ENCODE peak calls at places on chromosomes 6 and 20, in eight cellular contexts. One of them, this sample, is unnamed.

GRCh38 chr20:1467355-1468116 is 887 bp upstream of the NSFL1C start:
- DNase-seq in thyroid gland: peak; percentile 7
- DNase-seq in stimulated activated CD4-positive, alpha-beta T cell treated with anti-CD3 and anti-CD28 coated beads, TNF-alpha, amount 100 ng/mL, for 24 hours: no peak
- DNase-seq in Jurkat, Clone E6-1: no peak
- DNase-seq in left ventricle myocardium inferior: no peak
- DNase-seq in activated T-helper 1 cell treated with anti-CD3 and anti-CD28 coated beads, Interleukin-2, amount 50 U/mL, for 16 hours: no peak
- DNase-seq in A673: no peak
- DNase-seq in lung microvascular endothelial cell: no peak
- DNase-seq in this sample: no peak

GRCh38 chr6:30194797-30195690 is 18.2 kb downstream of the TRIM26 start:
- DNase-seq in thyroid gland: no peak
- DNase-seq in stimulated activated CD4-positive, alpha-beta T cell treated with anti-CD3 and anti-CD28 coated beads, TNF-alpha, amount 100 ng/mL, for 24 hours: no peak
- DNase-seq in Jurkat, Clone E6-1: no peak
- DNase-seq in left ventricle myocardium inferior: no peak
- DNase-seq in activated T-helper 1 cell treated with anti-CD3 and anti-CD28 coated beads, Interleukin-2, amount 50 U/mL, for 16 hours: no peak
- DNase-seq in A673: no peak
- DNase-seq in lung microvascular endothelial cell: no peak
- DNase-seq in this sample: no peak

GRCh38 chr6:89944826-89945407 is 50.6 kb downstream of the GJA10 start:
- DNase-seq in thyroid gland: no peak
- DNase-seq in stimulated activated CD4-positive, alpha-beta T cell treated with anti-CD3 and anti-CD28 coated beads, TNF-alpha, amount 100 ng/mL, for 24 hours: no peak
- DNase-seq in Jurkat, Clone E6-1: peak; percentile 52
- DNase-seq in left ventricle myocardium inferior: no peak
- DNase-seq in activated T-helper 1 cell treated with anti-CD3 and anti-CD28 coated beads, Interleukin-2, amount 50 U/mL, for 16 hours: no peak
- DNase-seq in A673: peak; percentile 47
- DNase-seq in lung microvascular endothelial cell: no peak
- DNase-seq in this sample: no peak

GRCh38 chr6:154448448-154449096 is 61.9 kb downstream of the CNKSR3 start:
- DNase-seq in thyroid gland: no peak
- DNase-seq in stimulated activated CD4-positive, alpha-beta T cell treated with anti-CD3 and anti-CD28 coated beads, TNF-alpha, amount 100 ng/mL, for 24 hours: no peak
- DNase-seq in Jurkat, Clone E6-1: no peak
- DNase-seq in left ventricle myocardium inferior: no peak
- DNase-seq in activated T-helper 1 cell treated with anti-CD3 and anti-CD28 coated beads, Interleukin-2, amount 50 U/mL, for 16 hours: no peak
- DNase-seq in A673: peak; percentile 38
- DNase-seq in lung microvascular endothelial cell: peak; percentile 89
- DNase-seq in this sample: no peak

GRCh38 chr20:25353754-25354705 is 36.6 kb downstream of the ABHD12 start:
- DNase-seq in thyroid gland: no peak
- DNase-seq in stimulated activated CD4-positive, alpha-beta T cell treated with anti-CD3 and anti-CD28 coated beads, TNF-alpha, amount 100 ng/mL, for 24 hours: no peak
- DNase-seq in Jurkat, Clone E6-1: no peak
- DNase-seq in left ventricle myocardium inferior: no peak
- DNase-seq in activated T-helper 1 cell treated with anti-CD3 and anti-CD28 coated beads, Interleukin-2, amount 50 U/mL, for 16 hours: no peak
- DNase-seq in A673: no peak
- DNase-seq in lung microvascular endothelial cell: no peak
- DNase-seq in this sample: no peak

GRCh38 chr20:49607568-49607967 is 39.6 kb upstream of the PTGIS start:
- DNase-seq in thyroid gland: no peak
- DNase-seq in stimulated activated CD4-positive, alpha-beta T cell treated with anti-CD3 and anti-CD28 coated beads, TNF-alpha, amount 100 ng/mL, for 24 hours: no peak
- DNase-seq in Jurkat, Clone E6-1: no peak
- DNase-seq in left ventricle myocardium inferior: no peak
- DNase-seq in activated T-helper 1 cell treated with anti-CD3 and anti-CD28 coated beads, Interleukin-2, amount 50 U/mL, for 16 hours: no peak
- DNase-seq in A673: no peak
- DNase-seq in lung microvascular endothelial cell: no peak
- DNase-seq in this sample: no peak

GRCh38 chr6:27288136-27289044 is 23.7 kb downstream of the POM121L2 start:
- DNase-seq in thyroid gland: no peak
- DNase-seq in stimulated activated CD4-positive, alpha-beta T cell treated with anti-CD3 and anti-CD28 coated beads, TNF-alpha, amount 100 ng/mL, for 24 hours: no peak
- DNase-seq in Jurkat, Clone E6-1: no peak
- DNase-seq in left ventricle myocardium inferior: no peak
- DNase-seq in activated T-helper 1 cell treated with anti-CD3 and anti-CD28 coated beads, Interleukin-2, amount 50 U/mL, for 16 hours: no peak
- DNase-seq in A673: no peak
- DNase-seq in lung microvascular endothelial cell: no peak
- DNase-seq in this sample: no peak

GRCh38 chr6:36691011-36691410 is 6.6 kb upstream of the RAB44 start:
- DNase-seq in thyroid gland: no peak
- DNase-seq in stimulated activated CD4-positive, alpha-beta T cell treated with anti-CD3 and anti-CD28 coated beads, TNF-alpha, amount 100 ng/mL, for 24 hours: no peak
- DNase-seq in Jurkat, Clone E6-1: no peak
- DNase-seq in left ventricle myocardium inferior: no peak
- DNase-seq in activated T-helper 1 cell treated with anti-CD3 and anti-CD28 coated beads, Interleukin-2, amount 50 U/mL, for 16 hours: no peak
- DNase-seq in A673: no peak
- DNase-seq in lung microvascular endothelial cell: no peak
- DNase-seq in this sample: no peak

GRCh38 chr20:44457016-44457415 is 18.7 kb upstream of the TTPAL start:
- DNase-seq in thyroid gland: no peak
- DNase-seq in stimulated activated CD4-positive, alpha-beta T cell treated with anti-CD3 and anti-CD28 coated beads, TNF-alpha, amount 100 ng/mL, for 24 hours: no peak
- DNase-seq in Jurkat, Clone E6-1: no peak
- DNase-seq in left ventricle myocardium inferior: no peak
- DNase-seq in activated T-helper 1 cell treated with anti-CD3 and anti-CD28 coated beads, Interleukin-2, amount 50 U/mL, for 16 hours: no peak
- DNase-seq in A673: no peak
- DNase-seq in lung microvascular endothelial cell: no peak
- DNase-seq in this sample: no peak

GRCh38 chr20:58141971-58142842 is 86.2 kb downstream of the ANKRD60 start:
- DNase-seq in thyroid gland: no peak
- DNase-seq in stimulated activated CD4-positive, alpha-beta T cell treated with anti-CD3 and anti-CD28 coated beads, TNF-alpha, amount 100 ng/mL, for 24 hours: no peak
- DNase-seq in Jurkat, Clone E6-1: no peak
- DNase-seq in left ventricle myocardium inferior: no peak
- DNase-seq in activated T-helper 1 cell treated with anti-CD3 and anti-CD28 coated beads, Interleukin-2, amount 50 U/mL, for 16 hours: no peak
- DNase-seq in A673: no peak
- DNase-seq in lung microvascular endothelial cell: no peak
- DNase-seq in this sample: peak; percentile 80

GRCh38 chr20:669573-669972 is 6.0 kb downstream of the SCRT2 start:
- DNase-seq in thyroid gland: no peak
- DNase-seq in stimulated activated CD4-positive, alpha-beta T cell treated with anti-CD3 and anti-CD28 coated beads, TNF-alpha, amount 100 ng/mL, for 24 hours: no peak
- DNase-seq in Jurkat, Clone E6-1: no peak
- DNase-seq in left ventricle myocardium inferior: no peak
- DNase-seq in activated T-helper 1 cell treated with anti-CD3 and anti-CD28 coated beads, Interleukin-2, amount 50 U/mL, for 16 hours: no peak
- DNase-seq in A673: no peak
- DNase-seq in lung microvascular endothelial cell: no peak
- DNase-seq in this sample: no peak

GRCh38 chr6:37357288-37357687 is 3.5 kb downstream of the RNF8 start:
- DNase-seq in thyroid gland: no peak
- DNase-seq in stimulated activated CD4-positive, alpha-beta T cell treated with anti-CD3 and anti-CD28 coated beads, TNF-alpha, amount 100 ng/mL, for 24 hours: no peak
- DNase-seq in Jurkat, Clone E6-1: no peak
- DNase-seq in left ventricle myocardium inferior: no peak
- DNase-seq in activated T-helper 1 cell treated with anti-CD3 and anti-CD28 coated beads, Interleukin-2, amount 50 U/mL, for 16 hours: no peak
- DNase-seq in A673: no peak
- DNase-seq in lung microvascular endothelial cell: no peak
- DNase-seq in this sample: no peak

GRCh38 chr6:35008858-35009257 is 119.8 kb downstream of the ANKS1A start:
- DNase-seq in thyroid gland: no peak
- DNase-seq in stimulated activated CD4-positive, alpha-beta T cell treated with anti-CD3 and anti-CD28 coated beads, TNF-alpha, amount 100 ng/mL, for 24 hours: no peak
- DNase-seq in Jurkat, Clone E6-1: no peak
- DNase-seq in left ventricle myocardium inferior: no peak
- DNase-seq in activated T-helper 1 cell treated with anti-CD3 and anti-CD28 coated beads, Interleukin-2, amount 50 U/mL, for 16 hours: no peak
- DNase-seq in A673: no peak
- DNase-seq in lung microvascular endothelial cell: no peak
- DNase-seq in this sample: no peak

GRCh38 chr20:38337561-38338140 is 8.6 kb upstream of the LBP start:
- DNase-seq in thyroid gland: no peak
- DNase-seq in stimulated activated CD4-positive, alpha-beta T cell treated with anti-CD3 and anti-CD28 coated beads, TNF-alpha, amount 100 ng/mL, for 24 hours: no peak
- DNase-seq in Jurkat, Clone E6-1: no peak
- DNase-seq in left ventricle myocardium inferior: no peak
- DNase-seq in activated T-helper 1 cell treated with anti-CD3 and anti-CD28 coated beads, Interleukin-2, amount 50 U/mL, for 16 hours: no peak
- DNase-seq in A673: peak; percentile 21
- DNase-seq in lung microvascular endothelial cell: peak; percentile 67
- DNase-seq in this sample: no peak

GRCh38 chr6:37711331-37711924 is 13.7 kb upstream of the MDGA1 start:
- DNase-seq in thyroid gland: no peak
- DNase-seq in stimulated activated CD4-positive, alpha-beta T cell treated with anti-CD3 and anti-CD28 coated beads, TNF-alpha, amount 100 ng/mL, for 24 hours: no peak
- DNase-seq in Jurkat, Clone E6-1: no peak
- DNase-seq in left ventricle myocardium inferior: no peak
- DNase-seq in activated T-helper 1 cell treated with anti-CD3 and anti-CD28 coated beads, Interleukin-2, amount 50 U/mL, for 16 hours: no peak
- DNase-seq in A673: no peak
- DNase-seq in lung microvascular endothelial cell: no peak
- DNase-seq in this sample: no peak

GRCh38 chr6:4480788-4481725 is 295.1 kb upstream of the CDYL start:
- DNase-seq in thyroid gland: peak; percentile 64
- DNase-seq in stimulated activated CD4-positive, alpha-beta T cell treated with anti-CD3 and anti-CD28 coated beads, TNF-alpha, amount 100 ng/mL, for 24 hours: no peak
- DNase-seq in Jurkat, Clone E6-1: no peak
- DNase-seq in left ventricle myocardium inferior: no peak
- DNase-seq in activated T-helper 1 cell treated with anti-CD3 and anti-CD28 coated beads, Interleukin-2, amount 50 U/mL, for 16 hours: no peak
- DNase-seq in A673: no peak
- DNase-seq in lung microvascular endothelial cell: no peak
- DNase-seq in this sample: no peak

GRCh38 chr6:12270551-12271228 is 19.5 kb upstream of the EDN1 start:
- DNase-seq in thyroid gland: no peak
- DNase-seq in stimulated activated CD4-positive, alpha-beta T cell treated with anti-CD3 and anti-CD28 coated beads, TNF-alpha, amount 100 ng/mL, for 24 hours: no peak
- DNase-seq in Jurkat, Clone E6-1: no peak
- DNase-seq in left ventricle myocardium inferior: no peak
- DNase-seq in activated T-helper 1 cell treated with anti-CD3 and anti-CD28 coated beads, Interleukin-2, amount 50 U/mL, for 16 hours: no peak
- DNase-seq in A673: no peak
- DNase-seq in lung microvascular endothelial cell: peak; percentile 2
- DNase-seq in this sample: no peak

This sample was measured in RWPE2.